ENCODE peak calls at places on chromosomes 12 and 14, in five cellular contexts. One of them, this sample, is unnamed. For H3K4me1, the result is how much of the 10 kb centered on the place peaks cover.

GRCh38 chr12:109763201-109763841 is 49.7 kb downstream of the FAM222A start:
- DNase-seq in lung: no peak
- DNase-seq in heart left ventricle: no peak
- DNase-seq in HCT116: no peak
- DNase-seq in small intestine: peak
- DNase-seq in this sample: no peak

GRCh38 chr12:131991816-131992430 is 42.2 kb downstream of the EP400 start:
- DNase-seq in HCT116: no peak
- DNase-seq in heart left ventricle: no peak
- DNase-seq in small intestine: no peak
- DNase-seq in lung: no peak
- DNase-seq in this sample: no peak

GRCh38 chr14:39293629-39294028 is 59.9 kb downstream of the MIA2 start:
- DNase-seq in small intestine: no peak
- DNase-seq in lung: no peak
- DNase-seq in heart left ventricle: no peak
- DNase-seq in HCT116: no peak
- DNase-seq in this sample: no peak

GRCh38 chr12:118402251-118402650 is 25.9 kb downstream of the SUDS3 start:
- DNase-seq in small intestine: no peak
- DNase-seq in HCT116: no peak
- DNase-seq in lung: no peak
- DNase-seq in heart left ventricle: no peak
- DNase-seq in this sample: no peak

GRCh38 chr12:102478416-102479098 is 1.8 kb downstream of the IGF1 start:
- DNase-seq in lung: no peak
- DNase-seq in heart left ventricle: no peak
- DNase-seq in HCT116: no peak
- DNase-seq in small intestine: peak
- DNase-seq in this sample: no peak

GRCh38 chr12:64427988-64428387 is 23.8 kb downstream of the XPOT start:
- DNase-seq in lung: no peak
- DNase-seq in heart left ventricle: no peak
- DNase-seq in small intestine: no peak
- DNase-seq in HCT116: no peak
- DNase-seq in this sample: no peak

GRCh38 chr14:101992708-101993107 is 28.3 kb downstream of the DYNC1H1 start:
- DNase-seq in small intestine: no peak
- DNase-seq in lung: no peak
- DNase-seq in heart left ventricle: no peak
- DNase-seq in HCT116: no peak
- DNase-seq in this sample: no peak

GRCh38 chr12:110105159-110105558 is 19.0 kb upstream of the IFT81 start:
- DNase-seq in small intestine: no peak
- DNase-seq in HCT116: no peak
- DNase-seq in lung: no peak
- DNase-seq in heart left ventricle: no peak
- DNase-seq in this sample: no peak

GRCh38 chr12:131092911-131093901 is 139.5 kb downstream of the ADGRD1 start:
- DNase-seq in HCT116: no peak
- DNase-seq in lung: no peak
- DNase-seq in small intestine: no peak
- DNase-seq in heart left ventricle: peak
- DNase-seq in this sample: no peak

GRCh38 chr14:67557118-67557517 is 24.0 kb downstream of the PLEKHH1 start:
- DNase-seq in lung: no peak
- DNase-seq in heart left ventricle: no peak
- DNase-seq in HCT116: no peak
- DNase-seq in small intestine: no peak
- DNase-seq in this sample: no peak

GRCh38 chr12:113589437-113589836 is 117.8 kb upstream of the LHX5 start:
- DNase-seq in HCT116: no peak
- DNase-seq in small intestine: no peak
- DNase-seq in lung: no peak
- DNase-seq in heart left ventricle: no peak
- DNase-seq in this sample: no peak

GRCh38 chr14:74571901-74572828 is 39.9 kb downstream of the LTBP2 start:
- DNase-seq in lung: no peak
- DNase-seq in heart left ventricle: peak
- DNase-seq in small intestine: peak
- DNase-seq in HCT116: peak
- DNase-seq in this sample: no peak

GRCh38 chr14:74572829-74573360 is 39.1 kb downstream of the LTBP2 start:
- DNase-seq in small intestine: no peak
- DNase-seq in lung: no peak
- DNase-seq in HCT116: no peak
- DNase-seq in heart left ventricle: peak
- DNase-seq in this sample: peak

GRCh38 chr14:74574706-74575105 is 37.3 kb downstream of the LTBP2 start:
- DNase-seq in lung: no peak
- DNase-seq in small intestine: no peak
- DNase-seq in heart left ventricle: peak
- DNase-seq in HCT116: no peak
- DNase-seq in this sample: no peak

GRCh38 chr14:74574092-74574438 is 38.0 kb downstream of the LTBP2 start:
- DNase-seq in small intestine: peak
- DNase-seq in HCT116: no peak
- DNase-seq in lung: no peak
- DNase-seq in heart left ventricle: no peak
- DNase-seq in this sample: no peak

GRCh38 chr14:74573421-74574091 is 38.5 kb downstream of the LTBP2 start:
- DNase-seq in HCT116: no peak
- DNase-seq in lung: no peak
- DNase-seq in small intestine: no peak
- DNase-seq in heart left ventricle: peak
- DNase-seq in this sample: no peak
- H3K4me1 ChIP-seq in HCT116: under half
- H3K4me1 ChIP-seq in lung: under half
- H3K4me1 ChIP-seq in small intestine: under half
- H3K4me1 ChIP-seq in heart left ventricle: under half
- H3K4me1 ChIP-seq in this sample: under half

GRCh38 chr12:89826468-89826867 is 117.8 kb upstream of the ATP2B1 start:
- DNase-seq in lung: no peak
- DNase-seq in heart left ventricle: no peak
- DNase-seq in small intestine: no peak
- DNase-seq in HCT116: no peak
- DNase-seq in this sample: no peak

GRCh38 chr12:89827592-89827991 is 119.0 kb upstream of the ATP2B1 start:
- DNase-seq in lung: no peak
- DNase-seq in small intestine: no peak
- DNase-seq in HCT116: no peak
- DNase-seq in heart left ventricle: no peak
- DNase-seq in this sample: no peak

GRCh38 chr12:89828575-89828974 is 119.9 kb upstream of the ATP2B1 start:
- DNase-seq in HCT116: no peak
- DNase-seq in heart left ventricle: no peak
- DNase-seq in small intestine: no peak
- DNase-seq in lung: no peak
- DNase-seq in this sample: no peak

GRCh38 chr12:89824822-89825221 is 116.2 kb upstream of the ATP2B1 start:
- DNase-seq in lung: no peak
- DNase-seq in HCT116: no peak
- DNase-seq in small intestine: no peak
- DNase-seq in heart left ventricle: no peak
- DNase-seq in this sample: no peak

GRCh38 chr12:89825591-89826449 is 117.2 kb upstream of the ATP2B1 start:
- DNase-seq in lung: no peak
- DNase-seq in HCT116: peak
- DNase-seq in heart left ventricle: no peak
- DNase-seq in small intestine: peak
- DNase-seq in this sample: no peak
- H3K4me1 ChIP-seq in lung: under half
- H3K4me1 ChIP-seq in HCT116: under half
- H3K4me1 ChIP-seq in heart left ventricle: under half
- H3K4me1 ChIP-seq in small intestine: under half
- H3K4me1 ChIP-seq in this sample: under half

GRCh38 chr12:117014342-117014887 is 84.8 kb downstream of the TESC start:
- DNase-seq in small intestine: no peak
- DNase-seq in lung: no peak
- DNase-seq in heart left ventricle: no peak
- DNase-seq in HCT116: no peak
- DNase-seq in this sample: no peak
- H3K4me1 ChIP-seq in small intestine: under half
- H3K4me1 ChIP-seq in lung: under half
- H3K4me1 ChIP-seq in heart left ventricle: under half
- H3K4me1 ChIP-seq in HCT116: under half
- H3K4me1 ChIP-seq in this sample: under half

DNA sequence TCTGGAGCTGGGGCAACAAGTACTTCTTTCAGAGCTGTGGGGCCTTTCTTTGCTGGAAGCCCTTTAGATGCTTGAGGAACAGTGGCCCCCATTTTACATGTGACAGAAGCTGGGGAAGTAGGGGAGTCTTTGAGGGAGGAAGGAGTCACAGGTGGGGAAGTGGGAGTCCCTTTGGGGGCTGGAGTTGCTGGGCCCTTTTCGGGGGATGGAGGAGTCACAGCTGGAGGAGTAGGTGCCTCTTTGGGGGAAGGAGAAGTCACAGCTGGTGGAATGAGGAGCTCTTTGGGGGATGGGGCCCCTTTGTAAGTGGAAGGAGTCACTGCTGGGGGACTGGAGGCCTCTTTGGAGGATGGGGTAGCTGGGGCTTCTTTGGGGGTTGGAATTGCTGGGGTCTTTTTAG is 8.6 kb downstream of the NACA start:
- DNase-seq in small intestine: no peak
- DNase-seq in HCT116: no peak
- DNase-seq in heart left ventricle: no peak
- DNase-seq in lung: no peak
- DNase-seq in this sample: no peak
- H3K4me1 ChIP-seq in small intestine: under half
- H3K4me1 ChIP-seq in HCT116: under half
- H3K4me1 ChIP-seq in heart left ventricle: under half
- H3K4me1 ChIP-seq in lung: under half
- H3K4me1 ChIP-seq in this sample: under half

GRCh38 chr14:88871429-88871828 is 47.0 kb downstream of the TTC8 start:
- DNase-seq in HCT116: no peak
- DNase-seq in lung: no peak
- DNase-seq in small intestine: no peak
- DNase-seq in heart left ventricle: no peak
- DNase-seq in this sample: no peak
- H3K4me1 ChIP-seq in HCT116: under half
- H3K4me1 ChIP-seq in lung: under half
- H3K4me1 ChIP-seq in small intestine: under half
- H3K4me1 ChIP-seq in heart left ventricle: under half
- H3K4me1 ChIP-seq in this sample: under half

DNA sequence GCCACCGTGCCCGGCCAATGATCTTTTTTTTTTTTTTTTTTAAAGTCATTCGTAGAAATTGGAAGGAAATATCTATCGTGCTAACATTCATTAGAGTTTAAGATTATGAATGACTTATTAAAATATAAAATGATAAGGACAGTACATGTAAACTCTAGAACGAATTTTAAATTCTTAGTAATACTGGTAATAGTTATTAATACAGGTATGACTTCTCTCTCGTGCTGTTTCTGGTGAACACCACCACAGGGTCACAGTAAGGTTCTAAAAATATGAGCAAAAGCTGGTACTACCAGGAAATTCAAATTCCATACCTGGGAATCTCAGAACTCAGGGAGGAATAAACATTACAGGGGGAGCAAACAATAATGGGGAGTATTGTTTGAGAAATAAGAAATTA is 26.2 kb downstream of the WNK1 start:
- DNase-seq in lung: no peak
- DNase-seq in small intestine: no peak
- DNase-seq in heart left ventricle: no peak
- DNase-seq in HCT116: no peak
- DNase-seq in this sample: no peak
- H3K4me1 ChIP-seq in lung: under half
- H3K4me1 ChIP-seq in small intestine: under half
- H3K4me1 ChIP-seq in heart left ventricle: under half
- H3K4me1 ChIP-seq in HCT116: under half
- H3K4me1 ChIP-seq in this sample: under half

DNA sequence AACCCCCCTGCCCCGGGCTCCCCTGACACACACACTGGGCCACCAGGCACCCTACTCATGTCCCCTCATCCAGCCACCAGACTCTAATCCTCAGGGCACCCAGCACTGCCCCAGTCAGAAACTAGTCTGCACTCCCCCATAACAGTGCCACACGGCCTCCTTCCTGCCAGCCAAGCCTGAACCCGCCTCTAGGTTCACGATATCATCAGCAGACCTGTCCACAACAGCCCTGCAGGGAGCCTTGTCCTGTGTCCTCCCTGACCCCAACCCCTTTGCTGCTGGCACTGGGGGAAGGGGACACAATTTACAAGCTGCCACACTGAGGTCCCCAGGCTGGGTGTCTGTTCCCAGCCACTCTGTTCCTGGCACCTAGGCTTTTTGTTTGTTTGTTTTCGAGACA is 33.6 kb downstream of the LTBP2 start:
- DNase-seq in lung: no peak
- DNase-seq in HCT116: no peak
- DNase-seq in heart left ventricle: peak
- DNase-seq in small intestine: no peak
- DNase-seq in this sample: no peak
- H3K4me1 ChIP-seq in lung: under half
- H3K4me1 ChIP-seq in HCT116: under half
- H3K4me1 ChIP-seq in heart left ventricle: under half
- H3K4me1 ChIP-seq in small intestine: under half
- H3K4me1 ChIP-seq in this sample: under half

DNA sequence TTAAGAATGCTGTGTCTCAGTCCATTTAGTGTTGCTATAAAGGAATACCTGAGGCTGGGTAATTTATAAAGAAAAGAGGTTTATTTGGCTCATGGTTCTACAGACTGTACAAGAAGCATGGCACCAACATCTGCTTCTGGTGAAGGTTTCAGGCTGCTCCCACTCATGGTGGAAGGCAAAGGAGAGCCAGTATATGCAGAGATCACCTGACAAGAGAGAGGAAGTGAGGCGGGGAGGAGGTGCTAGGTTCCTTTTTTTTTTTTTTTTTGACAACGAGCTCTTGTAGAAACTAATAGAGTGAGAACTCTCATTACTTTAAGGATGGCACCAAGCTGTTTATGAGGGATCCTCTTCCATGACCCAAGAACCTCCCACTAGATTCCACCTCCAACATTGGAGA is 121.6 kb downstream of the NUBPL start:
- DNase-seq in lung: no peak
- DNase-seq in HCT116: no peak
- DNase-seq in small intestine: no peak
- DNase-seq in heart left ventricle: no peak
- DNase-seq in this sample: no peak
- H3K4me1 ChIP-seq in lung: under half
- H3K4me1 ChIP-seq in HCT116: under half
- H3K4me1 ChIP-seq in small intestine: under half
- H3K4me1 ChIP-seq in heart left ventricle: under half
- H3K4me1 ChIP-seq in this sample: under half

DNA sequence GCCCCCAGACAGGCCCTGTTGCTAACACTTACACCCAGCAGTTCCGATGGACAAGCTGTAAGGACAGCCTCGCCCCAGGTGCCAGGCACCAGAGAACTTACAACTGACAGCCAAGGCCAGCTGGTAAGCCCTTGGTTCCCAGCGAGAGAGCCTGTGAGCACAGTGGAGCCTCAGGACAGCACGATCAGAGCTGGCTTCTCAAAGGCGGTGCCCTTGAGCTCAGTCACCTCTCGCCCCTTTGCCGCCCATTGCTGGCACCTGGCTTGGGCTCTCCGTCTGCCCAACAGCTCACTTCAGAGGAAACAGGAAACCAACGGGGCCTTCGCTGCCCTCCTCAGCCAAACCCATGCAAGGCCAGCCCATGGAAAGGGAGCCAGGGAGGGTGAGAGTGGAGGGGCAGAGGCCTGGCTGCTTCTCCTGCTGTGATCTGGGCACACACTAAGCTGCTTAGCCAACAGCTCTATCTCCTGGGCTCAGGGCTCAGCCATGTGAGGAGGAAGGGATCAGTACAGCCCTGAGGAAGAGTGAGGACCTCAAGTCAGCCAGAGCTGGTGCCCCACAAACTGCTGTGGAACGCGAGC is 98.5 kb downstream of the SINHCAF start:
- DNase-seq in lung: no peak
- DNase-seq in small intestine: no peak
- DNase-seq in HCT116: no peak
- DNase-seq in heart left ventricle: no peak
- DNase-seq in this sample: no peak
- H3K4me1 ChIP-seq in lung: under half
- H3K4me1 ChIP-seq in small intestine: under half
- H3K4me1 ChIP-seq in HCT116: under half
- H3K4me1 ChIP-seq in heart left ventricle: under half
- H3K4me1 ChIP-seq in this sample: under half

This sample was measured in prostate gland.